ENCODE peak calls at places on chromosomes 5 and 9, in four cellular contexts. One of them, this sample, is unnamed.

GRCh38 chr5:173291722-173292658 is 36.2 kb downstream of the STC2 start:
- DNase-seq in spleen: no peak
- DNase-seq in Peyer's patch: no peak
- DNase-seq in astrocyte: no peak
- DNase-seq in this sample: no peak

GRCh38 chr9:127506117-127506813 is 55.0 kb downstream of the LRSAM1 start:
- DNase-seq in spleen: no peak
- DNase-seq in astrocyte: no peak
- DNase-seq in Peyer's patch: no peak
- DNase-seq in this sample: no peak

GRCh38 chr5:150116667-150117395 is 30.5 kb upstream of the CSF1R start:
- DNase-seq in spleen: no peak
- DNase-seq in Peyer's patch: peak
- DNase-seq in astrocyte: no peak
- DNase-seq in this sample: no peak

GRCh38 chr5:170362102-170362501 is 27.1 kb downstream of the KCNMB1 start:
- DNase-seq in astrocyte: no peak
- DNase-seq in spleen: no peak
- DNase-seq in Peyer's patch: no peak
- DNase-seq in this sample: no peak

GRCh38 chr9:95783426-95783975 is 92.0 kb upstream of the ERCC6L2 start:
- DNase-seq in Peyer's patch: no peak
- DNase-seq in astrocyte: peak
- DNase-seq in spleen: no peak
- DNase-seq in this sample: no peak

GRCh38 chr5:171630047-171630669 is 155.5 kb upstream of the SMIM23 start:
- DNase-seq in spleen: no peak
- DNase-seq in astrocyte: peak
- DNase-seq in Peyer's patch: no peak
- DNase-seq in this sample: no peak

GRCh38 chr5:89230178-89230577 is 347.2 kb upstream of the MEF2C start:
- DNase-seq in Peyer's patch: no peak
- DNase-seq in astrocyte: no peak
- DNase-seq in spleen: no peak
- DNase-seq in this sample: no peak

GRCh38 chr5:113058269-113058668 is 81.7 kb downstream of the DCP2 start:
- DNase-seq in spleen: peak
- DNase-seq in astrocyte: no peak
- DNase-seq in Peyer's patch: no peak
- DNase-seq in this sample: no peak

GRCh38 chr9:109276469-109277440 is 44.1 kb downstream of the EPB41L4B start:
- DNase-seq in spleen: no peak
- DNase-seq in astrocyte: no peak
- DNase-seq in Peyer's patch: no peak
- DNase-seq in this sample: no peak

GRCh38 chr5:64000096-64000495 is 37.9 kb upstream of the HTR1A start:
- DNase-seq in astrocyte: no peak
- DNase-seq in spleen: no peak
- DNase-seq in Peyer's patch: no peak
- DNase-seq in this sample: no peak

GRCh38 chr9:14993061-14993800 is 83.0 kb upstream of the FREM1 start:
- DNase-seq in Peyer's patch: peak
- DNase-seq in astrocyte: peak
- DNase-seq in spleen: peak
- DNase-seq in this sample: peak

GRCh38 chr5:42502613-42503470 is 79.6 kb downstream of the GHR start:
- DNase-seq in astrocyte: no peak
- DNase-seq in spleen: no peak
- DNase-seq in Peyer's patch: no peak
- DNase-seq in this sample: no peak

GRCh38 chr5:116622375-116623075 is 47.9 kb upstream of the SEMA6A start:
- DNase-seq in Peyer's patch: no peak
- DNase-seq in astrocyte: no peak
- DNase-seq in spleen: no peak
- DNase-seq in this sample: no peak

GRCh38 chr5:167208911-167209310 is 1082.5 kb upstream of the WWC1 start:
- DNase-seq in spleen: no peak
- DNase-seq in astrocyte: peak
- DNase-seq in Peyer's patch: no peak
- DNase-seq in this sample: no peak

GRCh38 chr5:1548702-1549523 is 25.2 kb upstream of the LPCAT1 start:
- DNase-seq in spleen: peak
- DNase-seq in Peyer's patch: peak
- DNase-seq in astrocyte: no peak
- DNase-seq in this sample: no peak

GRCh38 chr9:85703398-85703797 is 38.4 kb downstream of the AGTPBP1 start:
- DNase-seq in Peyer's patch: no peak
- DNase-seq in spleen: no peak
- DNase-seq in astrocyte: peak
- DNase-seq in this sample: no peak

GRCh38 chr9:80699551-80699998 is 989.8 kb downstream of the TLE1 start:
- DNase-seq in spleen: no peak
- DNase-seq in Peyer's patch: no peak
- DNase-seq in astrocyte: peak
- DNase-seq in this sample: no peak

GRCh38 chr5:137572042-137572695 is 73.0 kb upstream of the SPOCK1 start:
- DNase-seq in Peyer's patch: no peak
- DNase-seq in astrocyte: peak
- DNase-seq in spleen: no peak
- DNase-seq in this sample: no peak

GRCh38 chr9:16312116-16312515 is 558.4 kb downstream of the BNC2 start:
- DNase-seq in Peyer's patch: no peak
- DNase-seq in astrocyte: no peak
- DNase-seq in spleen: no peak
- DNase-seq in this sample: no peak

GRCh38 chr5:80083115-80083890 is 48.2 kb downstream of the THBS4 start:
- DNase-seq in spleen: no peak
- DNase-seq in Peyer's patch: no peak
- DNase-seq in astrocyte: peak
- DNase-seq in this sample: peak

GRCh38 chr9:111752455-111752854 is 42.3 kb downstream of the SHOC1 start:
- DNase-seq in spleen: no peak
- DNase-seq in astrocyte: peak
- DNase-seq in Peyer's patch: no peak
- DNase-seq in this sample: no peak

GRCh38 chr5:31638286-31638685 is 645 bp upstream of the PDZD2 start:
- DNase-seq in spleen: no peak
- DNase-seq in astrocyte: no peak
- DNase-seq in Peyer's patch: no peak
- DNase-seq in this sample: no peak
- H3K27ac ChIP-seq in spleen: no peak
- H3K27ac ChIP-seq in astrocyte: no peak
- H3K27ac ChIP-seq in Peyer's patch: no peak
- H3K27ac ChIP-seq in this sample: peak

GRCh38 chr5:38188591-38188990 is 69.8 kb upstream of the EGFLAM start:
- DNase-seq in Peyer's patch: no peak
- DNase-seq in astrocyte: no peak
- DNase-seq in spleen: no peak
- DNase-seq in this sample: no peak
- H3K27ac ChIP-seq in Peyer's patch: no peak
- H3K27ac ChIP-seq in astrocyte: no peak
- H3K27ac ChIP-seq in spleen: no peak
- H3K27ac ChIP-seq in this sample: no peak

DNA sequence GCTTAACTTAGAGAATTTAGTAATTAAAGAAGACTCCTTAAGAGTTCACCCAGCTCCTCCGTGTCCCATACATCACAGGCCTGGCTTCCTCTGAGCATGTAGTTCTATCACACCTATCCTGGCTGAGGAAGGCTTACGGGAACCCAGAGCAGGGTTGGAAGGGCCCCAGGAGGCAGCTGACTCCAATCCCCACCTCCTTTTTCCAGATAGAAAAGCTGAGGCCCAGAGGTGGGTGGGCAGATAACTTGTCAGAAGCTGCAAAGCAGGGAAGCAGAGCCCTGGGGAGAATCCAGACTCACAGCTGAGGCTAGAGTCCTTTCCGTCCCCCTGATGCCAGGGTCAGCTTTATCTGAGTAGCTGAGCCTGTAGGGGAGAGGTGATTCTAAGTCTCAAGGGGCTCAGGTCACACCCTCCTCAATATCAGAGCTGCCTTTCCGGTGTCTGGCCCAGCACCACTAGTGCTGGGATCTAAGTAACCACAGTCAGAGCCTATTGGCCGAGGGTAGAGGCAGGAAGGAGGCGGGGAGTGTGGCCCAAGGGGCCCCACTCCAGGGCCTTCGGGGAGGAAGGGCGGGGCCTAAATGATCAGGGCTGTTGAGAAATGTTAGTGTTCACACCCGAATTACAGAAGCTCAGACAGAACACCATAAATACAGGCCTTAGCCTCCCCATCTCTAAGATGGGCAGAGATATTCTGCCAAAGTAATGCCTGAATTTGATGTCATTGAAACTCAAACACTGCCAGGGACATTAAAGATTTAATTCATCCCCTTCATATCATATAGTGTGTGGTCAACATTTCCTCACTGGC is 9.9 kb downstream of the CCDC69 start:
- DNase-seq in spleen: peak
- DNase-seq in astrocyte: no peak
- DNase-seq in Peyer's patch: peak
- DNase-seq in this sample: peak
- H3K27ac ChIP-seq in spleen: peak
- H3K27ac ChIP-seq in astrocyte: no peak
- H3K27ac ChIP-seq in Peyer's patch: peak
- H3K27ac ChIP-seq in this sample: peak

GRCh38 chr9:34576593-34576935 is 13.0 kb downstream of the CNTFR start:
- DNase-seq in astrocyte: no peak
- DNase-seq in spleen: no peak
- DNase-seq in Peyer's patch: no peak
- DNase-seq in this sample: no peak
- H3K27ac ChIP-seq in astrocyte: no peak
- H3K27ac ChIP-seq in spleen: no peak
- H3K27ac ChIP-seq in Peyer's patch: no peak
- H3K27ac ChIP-seq in this sample: no peak

DNA sequence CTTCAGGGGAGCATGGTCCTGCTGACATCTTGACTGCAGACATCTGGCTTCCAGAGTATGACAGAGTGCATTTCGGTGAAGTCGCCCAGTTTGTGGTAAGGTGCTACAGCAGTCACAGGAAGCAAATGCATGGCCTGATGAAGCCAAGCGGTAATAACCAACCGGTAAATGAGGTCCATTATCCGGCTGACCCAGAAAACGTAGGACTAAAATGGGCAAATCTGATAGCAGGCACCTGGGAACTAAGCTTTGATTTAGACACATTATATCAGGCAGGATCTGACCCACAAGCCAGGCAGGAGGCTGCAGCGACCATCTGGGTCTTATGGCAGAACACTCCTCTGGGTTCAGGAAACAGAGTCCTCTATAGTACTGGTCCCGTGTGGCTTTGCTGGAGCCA is 454.6 kb downstream of the GADD45G start:
- DNase-seq in Peyer's patch: no peak
- DNase-seq in astrocyte: no peak
- DNase-seq in spleen: no peak
- DNase-seq in this sample: no peak
- H3K27ac ChIP-seq in Peyer's patch: no peak
- H3K27ac ChIP-seq in astrocyte: no peak
- H3K27ac ChIP-seq in spleen: no peak
- H3K27ac ChIP-seq in this sample: no peak

GRCh38 chr5:142800776-142801494 is 30.8 kb downstream of the ARHGAP26 start:
- DNase-seq in spleen: no peak
- DNase-seq in astrocyte: no peak
- DNase-seq in Peyer's patch: peak
- DNase-seq in this sample: peak

GRCh38 chr5:142801495-142801871 is 31.3 kb downstream of the ARHGAP26 start:
- DNase-seq in astrocyte: no peak
- DNase-seq in Peyer's patch: no peak
- DNase-seq in spleen: no peak
- DNase-seq in this sample: no peak

GRCh38 chr5:142806769-142807377 is 36.7 kb downstream of the ARHGAP26 start:
- DNase-seq in spleen: no peak
- DNase-seq in Peyer's patch: no peak
- DNase-seq in astrocyte: peak
- DNase-seq in this sample: no peak

GRCh38 chr5:142805339-142805738 is 35.2 kb downstream of the ARHGAP26 start:
- DNase-seq in spleen: no peak
- DNase-seq in astrocyte: no peak
- DNase-seq in Peyer's patch: no peak
- DNase-seq in this sample: no peak

DNA sequence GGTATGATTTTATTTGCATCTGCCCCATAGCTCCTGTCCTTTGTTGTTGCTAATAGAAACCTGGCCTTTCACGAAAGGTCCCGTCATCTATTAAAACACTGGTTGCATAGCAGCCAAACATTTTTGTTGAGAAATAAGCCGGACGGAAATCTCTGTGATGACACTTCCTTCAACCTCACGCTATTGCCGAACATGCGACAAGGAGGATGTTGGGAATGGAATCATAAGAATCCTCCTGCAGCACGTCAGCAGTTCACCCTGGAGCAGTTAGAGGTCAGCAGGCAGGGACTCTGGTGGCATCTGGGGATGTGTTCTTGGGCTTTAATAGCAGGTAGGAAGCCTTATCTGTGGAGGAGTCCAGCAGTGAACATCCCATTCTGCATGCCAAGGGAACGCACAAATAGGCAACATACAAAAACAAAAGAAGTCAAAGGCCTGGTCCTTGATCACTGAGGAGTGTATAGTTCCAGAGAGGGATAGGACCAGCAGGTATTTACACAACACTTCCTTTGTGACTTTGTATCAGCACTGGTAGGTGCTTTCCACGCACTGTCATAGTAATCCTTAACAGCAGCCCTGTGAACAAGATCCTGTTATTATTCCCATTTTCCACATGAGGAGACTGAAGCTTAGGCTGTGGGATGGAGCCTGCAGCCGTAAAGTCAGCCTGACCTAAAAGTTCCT is 33.4 kb downstream of the ARHGAP26 start:
- DNase-seq in spleen: no peak
- DNase-seq in Peyer's patch: no peak
- DNase-seq in astrocyte: no peak
- DNase-seq in this sample: no peak
- H3K27ac ChIP-seq in spleen: no peak
- H3K27ac ChIP-seq in Peyer's patch: no peak
- H3K27ac ChIP-seq in astrocyte: no peak
- H3K27ac ChIP-seq in this sample: no peak